ENCODE peak calls at places on chromosomes 4 and X, in five cellular contexts. T is choroid plexus epithelial cell, K is IMR-90, Y is heart left ventricle, N is astrocyte of the cerebellum. O is an unnamed sample.

GRCh38 chr4:100462206-100462605 is 55.6 kb downstream of the EMCN start:
- DNase-seq in Y (no peak), N (peak), K (peak), T (no peak), O (no peak)

GRCh38 chr4:48297447-48297846 is 27.8 kb upstream of the TEC start:
- DNase-seq in T (peak), N (no peak), Y (no peak), K (peak), O (no peak)

GRCh38 chrX:9291666-9292065 is 173.2 kb upstream of the TBL1X start:
- DNase-seq in N (no peak), K (no peak), Y (no peak), T (peak), O (no peak)

GRCh38 chrX:8988456-8988855 is 45.5 kb downstream of the FAM9B start:
- DNase-seq in T (peak), Y (peak), N (no peak), K (peak), O (no peak)

GRCh38 chr4:3291969-3292570 is 751 bp upstream of the RGS12 start:
- DNase-seq in T (peak), K (no peak), N (no peak), Y (peak), O (peak)

GRCh38 chrX:31123335-31123734 is 51.5 kb upstream of the FTHL17 start:
- DNase-seq in T (no peak), K (no peak), Y (no peak), N (no peak), O (no peak)

GRCh38 chr4:51840791-51841190 is 2.2 kb upstream of the DCUN1D4 start:
- DNase-seq in Y (no peak), N (no peak), T (peak), K (peak), O (no peak)

GRCh38 chr4:160180206-160180605 is 1077.3 kb downstream of the RAPGEF2 start:
- DNase-seq in Y (no peak), T (peak), K (no peak), N (peak), O (no peak)

GRCh38 chrX:132023896-132024386 is 839 bp downstream of the STK26 start:
- DNase-seq in N (no peak), K (no peak), T (no peak), Y (no peak), O (no peak)

GRCh38 chr4:185638548-185639301 is 103.4 kb upstream of the PDLIM3 start:
- DNase-seq in T (no peak), K (no peak), Y (no peak), N (no peak), O (no peak)

GRCh38 chr4:175954685-175955084 is 111.0 kb upstream of the WDR17 start:
- DNase-seq in N (no peak), K (no peak), Y (no peak), T (no peak), O (no peak)

GRCh38 chr4:101019313-101019712 is 328.0 kb downstream of the PPP3CA start:
- DNase-seq in K (no peak), Y (no peak), N (no peak), T (no peak), O (no peak)

GRCh38 chrX:13752646-13753045 is 18.1 kb downstream of the OFD1 start:
- DNase-seq in Y (no peak), T (no peak), N (no peak), K (no peak), O (no peak)

GRCh38 chr4:176920694-176921093 is 128.0 kb upstream of the VEGFC start:
- DNase-seq in T (peak), Y (no peak), K (peak), N (no peak), O (no peak)

GRCh38 chr4:40648141-40648540 is 18.5 kb upstream of the RBM47 start:
- DNase-seq in T (no peak), Y (no peak), N (no peak), K (no peak), O (no peak)

GRCh38 chr4:139898293-139898692 is 232.7 kb downstream of the MGST2 start:
- DNase-seq in Y (no peak), K (no peak), N (no peak), T (no peak), O (no peak)

GRCh38 chrX:9352683-9353430 is 112.0 kb upstream of the TBL1X start:
- DNase-seq in N (no peak), T (peak), K (peak), Y (peak), O (peak)

GRCh38 chrX:130778773-130779172 is 124.2 kb downstream of the ENOX2 start:
- DNase-seq in Y (no peak), T (no peak), K (peak), N (no peak), O (no peak)

GRCh38 chr4:89482248-89482647 is 174.6 kb upstream of the GPRIN3 start:
- DNase-seq in T (peak), Y (no peak), K (peak), N (no peak), O (no peak)

GRCh38 chrX:46220822-46221221 is 324.4 kb downstream of the ZNF674 start:
- DNase-seq in K (no peak), N (no peak), Y (no peak), T (no peak), O (no peak)

GRCh38 chr4:54185871-54186270 is 43.2 kb upstream of the PDGFRA start:
- DNase-seq in Y (no peak), N (no peak), T (no peak), K (no peak), O (no peak)

GRCh38 chr4:110071466-110071865 is 126.9 kb downstream of the ELOVL6 start:
- DNase-seq in Y (peak), T (no peak), N (no peak), K (no peak), O (no peak)

GRCh38 chr4:169024762-169025161 is 14.7 kb upstream of the CBR4 start:
- DNase-seq in N (no peak), Y (no peak), K (peak), T (peak), O (no peak)

GRCh38 chr4:82469776-82470345 is 39.5 kb downstream of the ENOPH1 start:
- DNase-seq in K (peak), T (peak), N (no peak), Y (no peak), O (no peak)

GRCh38 chr4:107939307-107939706 is 8.0 kb downstream of the CYP2U1 start:
- DNase-seq in Y (no peak), T (peak), N (no peak), K (peak), O (no peak)

GRCh38 chr4:7506572-7506971 is 71.8 kb upstream of the PSAPL1 start:
- DNase-seq in Y (no peak), N (no peak), K (no peak), T (no peak), O (no peak)

GRCh38 chr4:71333960-71334951 is 4.6 kb upstream of the SLC4A4 start:
- DNase-seq in N (no peak), T (peak), Y (no peak), K (peak), O (no peak)

GRCh38 chr4:88858752-88859151 is 161.1 kb upstream of the NAP1L5 start:
- DNase-seq in N (no peak), Y (no peak), K (no peak), T (no peak), O (no peak)

GRCh38 chr4:87527446-87528240 is 1.5 kb downstream of the SPARCL1 start:
- DNase-seq in N (no peak), Y (no peak), K (no peak), T (peak), O (no peak)

GRCh38 chr4:23945521-23946017 is 55.7 kb upstream of the PPARGC1A start:
- DNase-seq in Y (peak), T (peak), N (no peak), K (peak), O (peak)

GRCh38 chr4:110055014-110055768 is 142.5 kb downstream of the EGF start:
- DNase-seq in N (no peak), K (peak), Y (no peak), T (peak), O (no peak)

GRCh38 chr4:176443646-176444409 is 124.1 kb downstream of the SPCS3 start:
- DNase-seq in Y (no peak), K (no peak), N (peak), T (peak), O (no peak)

GRCh38 chrX:2401590-2402360 is 99.0 kb downstream of the DHRSX start:
- DNase-seq in Y (peak), T (peak), K (no peak), N (peak), O (peak)

GRCh38 chrX:38805294-38806053 is 4.2 kb downstream of the MID1IP1 start:
- DNase-seq in K (peak), N (peak), Y (peak), T (peak), O (peak)

GRCh38 chrX:110159865-110160264 is 157.0 kb downstream of the TMEM164 start:
- DNase-seq in K (no peak), T (no peak), N (no peak), Y (no peak), O (no peak)

GRCh38 chr4:110357521-110357920 is 118.4 kb upstream of the ENPEP start:
- DNase-seq in Y (no peak), N (no peak), K (no peak), T (no peak), O (no peak)

GRCh38 chr4:109432676-109433075 is 939 bp upstream of the SEC24B start:
- DNase-seq in T (peak), K (peak), N (peak), Y (no peak), O (no peak)

GRCh38 chrX:42934020-42934701 is 156.2 kb upstream of the PPP1R2C start:
- DNase-seq in K (no peak), Y (no peak), N (no peak), T (peak), O (no peak)

GRCh38 chr4:17450431-17450830 is 61.5 kb downstream of the QDPR start:
- DNase-seq in T (no peak), N (no peak), Y (no peak), K (no peak), O (no peak)

GRCh38 chrX:41828821-41829220 is 94.5 kb downstream of the CASK start:
- DNase-seq in T (no peak), Y (no peak), K (peak), N (no peak), O (no peak)
- TF ChIP-seq CTCF in T (no peak), Y (no peak), K (no peak), N (no peak), O (no peak)

GRCh38 chrX:11540532-11541377 is 125.0 kb downstream of the ARHGAP6 start:
- DNase-seq in N (no peak), T (peak), Y (peak), K (no peak), O (peak)
- TF ChIP-seq CTCF in N (peak), T (peak), Y (no peak), K (no peak), O (no peak)

DNA sequence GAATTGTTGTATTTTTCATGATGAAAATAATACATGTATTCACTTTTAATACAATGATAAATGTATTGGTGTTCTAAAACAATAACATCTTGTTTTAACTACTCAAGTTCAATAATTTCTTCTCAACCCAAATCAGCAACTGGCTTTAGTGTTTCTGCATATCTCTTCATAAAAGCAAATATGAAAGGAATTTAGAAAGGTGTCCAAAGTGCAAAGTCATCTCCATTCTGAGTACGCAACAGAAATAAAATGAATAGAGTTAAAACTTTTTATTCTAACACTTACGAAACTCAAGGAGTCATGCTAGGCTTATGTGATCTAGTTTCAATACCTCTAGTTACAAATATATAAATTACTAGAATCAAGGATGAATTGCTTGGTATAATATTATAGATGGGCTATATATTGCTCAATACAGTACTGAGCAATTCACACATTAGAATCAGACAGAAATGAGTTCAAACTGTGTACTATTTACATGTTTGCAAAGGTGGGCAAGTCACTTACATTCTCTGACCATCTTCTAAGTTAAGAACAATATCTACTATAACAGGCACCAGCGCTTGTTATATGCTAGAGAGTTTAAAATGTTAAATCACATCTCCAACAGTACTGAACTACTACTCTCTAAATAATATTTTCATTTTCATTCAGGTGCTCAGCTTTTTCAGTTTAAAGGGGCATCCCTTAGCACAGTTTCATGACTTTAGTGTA is 51.5 kb downstream of the PPA2 start:
- DNase-seq in T (peak), N (no peak), K (no peak), Y (no peak), O (no peak)
- TF ChIP-seq CTCF in T (no peak), N (no peak), K (no peak), Y (no peak), O (no peak)

DNA sequence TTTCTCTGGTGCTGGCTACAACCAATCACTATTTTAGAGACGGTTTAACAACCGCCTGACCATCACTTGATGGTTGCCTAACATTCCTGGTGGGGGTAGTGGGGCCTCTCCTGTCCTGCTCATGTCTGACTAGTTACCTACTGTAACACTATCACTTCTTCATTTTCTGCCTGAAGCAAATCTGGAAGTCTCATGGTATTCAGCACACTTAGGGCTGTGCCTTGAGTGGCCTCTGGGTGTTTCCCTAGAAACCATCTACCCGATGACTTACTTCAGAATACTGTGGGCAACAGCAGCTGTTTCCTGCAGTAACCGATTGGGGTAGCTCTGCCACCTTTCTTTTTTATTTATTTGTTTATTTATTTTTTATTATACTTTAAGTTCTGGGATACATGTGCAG is 880.1 kb upstream of the INTU start:
- DNase-seq in Y (no peak), N (no peak), K (no peak), T (no peak), O (no peak)
- TF ChIP-seq CTCF in Y (no peak), N (no peak), K (no peak), T (no peak), O (no peak)

GRCh38 chrX:83658731-83659130 is 150.6 kb downstream of the POU3F4 start:
- DNase-seq in Y (no peak), K (no peak), N (no peak), T (no peak), O (no peak)
- TF ChIP-seq CTCF in Y (no peak), K (no peak), N (no peak), T (no peak), O (no peak)

GRCh38 chr4:37146260-37146659 is 98.3 kb upstream of the NWD2 start:
- DNase-seq in Y (no peak), N (no peak), T (no peak), K (no peak), O (no peak)
- TF ChIP-seq CTCF in Y (no peak), N (no peak), T (no peak), K (no peak), O (no peak)